ENCODE peak calls at places on chromosome 1, in six cellular contexts. One of them, this sample, is unnamed. For H3K4me1, the result is how much of the 10 kb centered on the place peaks cover.

GRCh38 chr1:94927405-94928175 is 680 bp upstream of the CNN3 start:
- DNase-seq in cardiac muscle cell: peak
- DNase-seq in pancreas: no peak
- DNase-seq in neural progenitor cell: peak
- DNase-seq in body of pancreas: peak
- DNase-seq in CD8-positive, alpha-beta T cell: no peak
- DNase-seq in this sample: no peak

GRCh38 chr1:82586473-82586872 is 785.7 kb downstream of the ADGRL2 start:
- DNase-seq in cardiac muscle cell: no peak
- DNase-seq in CD8-positive, alpha-beta T cell: no peak
- DNase-seq in neural progenitor cell: no peak
- DNase-seq in body of pancreas: no peak
- DNase-seq in pancreas: no peak
- DNase-seq in this sample: no peak

GRCh38 chr1:94349853-94350252 is 68.3 kb upstream of the ABCD3 start:
- DNase-seq in cardiac muscle cell: no peak
- DNase-seq in body of pancreas: no peak
- DNase-seq in CD8-positive, alpha-beta T cell: no peak
- DNase-seq in neural progenitor cell: no peak
- DNase-seq in pancreas: no peak
- DNase-seq in this sample: no peak

GRCh38 chr1:205748398-205749093 is 1.4 kb downstream of the NUCKS1 start:
- DNase-seq in body of pancreas: peak
- DNase-seq in pancreas: no peak
- DNase-seq in neural progenitor cell: peak
- DNase-seq in CD8-positive, alpha-beta T cell: no peak
- DNase-seq in cardiac muscle cell: peak
- DNase-seq in this sample: peak

GRCh38 chr1:13499422-13499821 is 14.4 kb downstream of the LRRC38 start:
- DNase-seq in pancreas: no peak
- DNase-seq in CD8-positive, alpha-beta T cell: no peak
- DNase-seq in body of pancreas: no peak
- DNase-seq in cardiac muscle cell: no peak
- DNase-seq in neural progenitor cell: peak
- DNase-seq in this sample: no peak

GRCh38 chr1:110508038-110508437 is 10.9 kb downstream of the KCNA10 start:
- DNase-seq in body of pancreas: peak
- DNase-seq in CD8-positive, alpha-beta T cell: no peak
- DNase-seq in pancreas: no peak
- DNase-seq in cardiac muscle cell: peak
- DNase-seq in neural progenitor cell: peak
- DNase-seq in this sample: no peak

GRCh38 chr1:48450505-48450904 is 21.5 kb downstream of the SPATA6 start:
- DNase-seq in CD8-positive, alpha-beta T cell: no peak
- DNase-seq in neural progenitor cell: no peak
- DNase-seq in body of pancreas: no peak
- DNase-seq in cardiac muscle cell: no peak
- DNase-seq in pancreas: no peak
- DNase-seq in this sample: no peak

GRCh38 chr1:208184993-208185703 is 59.0 kb downstream of the PLXNA2 start:
- DNase-seq in CD8-positive, alpha-beta T cell: no peak
- DNase-seq in cardiac muscle cell: no peak
- DNase-seq in pancreas: no peak
- DNase-seq in body of pancreas: no peak
- DNase-seq in neural progenitor cell: no peak
- DNase-seq in this sample: no peak

GRCh38 chr1:212728606-212729005 is 29.0 kb upstream of the BATF3 start:
- DNase-seq in body of pancreas: no peak
- DNase-seq in neural progenitor cell: no peak
- DNase-seq in pancreas: no peak
- DNase-seq in cardiac muscle cell: no peak
- DNase-seq in CD8-positive, alpha-beta T cell: no peak
- DNase-seq in this sample: no peak

GRCh38 chr1:38028105-38028591 is 15.6 kb downstream of the UTP11 start:
- DNase-seq in CD8-positive, alpha-beta T cell: no peak
- DNase-seq in neural progenitor cell: no peak
- DNase-seq in body of pancreas: no peak
- DNase-seq in pancreas: no peak
- DNase-seq in cardiac muscle cell: no peak
- DNase-seq in this sample: no peak

GRCh38 chr1:223525957-223526356 is 132.7 kb downstream of the CCDC185 start:
- DNase-seq in pancreas: no peak
- DNase-seq in body of pancreas: no peak
- DNase-seq in CD8-positive, alpha-beta T cell: no peak
- DNase-seq in cardiac muscle cell: no peak
- DNase-seq in neural progenitor cell: no peak
- DNase-seq in this sample: no peak

GRCh38 chr1:2194319-2194897 is at the start of gene FAAP20:
- DNase-seq in body of pancreas: peak
- DNase-seq in CD8-positive, alpha-beta T cell: peak
- DNase-seq in cardiac muscle cell: peak
- DNase-seq in pancreas: no peak
- DNase-seq in neural progenitor cell: peak
- DNase-seq in this sample: peak

GRCh38 chr1:162276493-162276892 is 100.2 kb downstream of the SPATA46 start:
- DNase-seq in cardiac muscle cell: peak
- DNase-seq in pancreas: no peak
- DNase-seq in body of pancreas: no peak
- DNase-seq in neural progenitor cell: no peak
- DNase-seq in CD8-positive, alpha-beta T cell: no peak
- DNase-seq in this sample: peak

GRCh38 chr1:237887542-237887941 is 3.2 kb downstream of the ZP4 start:
- DNase-seq in cardiac muscle cell: no peak
- DNase-seq in body of pancreas: no peak
- DNase-seq in CD8-positive, alpha-beta T cell: no peak
- DNase-seq in pancreas: no peak
- DNase-seq in neural progenitor cell: no peak
- DNase-seq in this sample: no peak

GRCh38 chr1:112840631-112841624 is 115.1 kb downstream of the SLC16A1 start:
- DNase-seq in pancreas: no peak
- DNase-seq in CD8-positive, alpha-beta T cell: no peak
- DNase-seq in neural progenitor cell: peak
- DNase-seq in body of pancreas: no peak
- DNase-seq in cardiac muscle cell: peak
- DNase-seq in this sample: no peak

GRCh38 chr1:61869691-61870109 is 127.4 kb downstream of the PATJ start:
- DNase-seq in neural progenitor cell: peak
- DNase-seq in body of pancreas: no peak
- DNase-seq in pancreas: peak
- DNase-seq in CD8-positive, alpha-beta T cell: no peak
- DNase-seq in cardiac muscle cell: no peak
- DNase-seq in this sample: no peak

GRCh38 chr1:206551296-206551984 is 44.1 kb downstream of the RASSF5 start:
- DNase-seq in body of pancreas: no peak
- DNase-seq in neural progenitor cell: no peak
- DNase-seq in cardiac muscle cell: no peak
- DNase-seq in pancreas: no peak
- DNase-seq in CD8-positive, alpha-beta T cell: no peak
- DNase-seq in this sample: no peak

GRCh38 chr1:24964811-24965570 is 34.9 kb upstream of the RUNX3 start:
- DNase-seq in body of pancreas: peak
- DNase-seq in pancreas: no peak
- DNase-seq in cardiac muscle cell: no peak
- DNase-seq in neural progenitor cell: no peak
- DNase-seq in CD8-positive, alpha-beta T cell: peak
- DNase-seq in this sample: peak

GRCh38 chr1:87869563-87869962 is 540.9 kb downstream of the LMO4 start:
- DNase-seq in CD8-positive, alpha-beta T cell: no peak
- DNase-seq in body of pancreas: no peak
- DNase-seq in pancreas: no peak
- DNase-seq in neural progenitor cell: no peak
- DNase-seq in cardiac muscle cell: no peak
- DNase-seq in this sample: no peak

GRCh38 chr1:78834201-78834741 is 172.3 kb downstream of the ADGRL4 start:
- DNase-seq in body of pancreas: no peak
- DNase-seq in neural progenitor cell: no peak
- DNase-seq in CD8-positive, alpha-beta T cell: no peak
- DNase-seq in pancreas: no peak
- DNase-seq in cardiac muscle cell: no peak
- DNase-seq in this sample: no peak

GRCh38 chr1:40171036-40171435 is 9.8 kb downstream of the RLF start:
- DNase-seq in body of pancreas: no peak
- DNase-seq in pancreas: no peak
- DNase-seq in cardiac muscle cell: no peak
- DNase-seq in neural progenitor cell: no peak
- DNase-seq in CD8-positive, alpha-beta T cell: no peak
- DNase-seq in this sample: no peak
- H3K4me3 ChIP-seq in body of pancreas: no peak
- H3K4me3 ChIP-seq in pancreas: no peak
- H3K4me3 ChIP-seq in cardiac muscle cell: no peak
- H3K4me3 ChIP-seq in neural progenitor cell: no peak
- H3K4me3 ChIP-seq in CD8-positive, alpha-beta T cell: no peak
- H3K4me3 ChIP-seq in this sample: no peak

DNA sequence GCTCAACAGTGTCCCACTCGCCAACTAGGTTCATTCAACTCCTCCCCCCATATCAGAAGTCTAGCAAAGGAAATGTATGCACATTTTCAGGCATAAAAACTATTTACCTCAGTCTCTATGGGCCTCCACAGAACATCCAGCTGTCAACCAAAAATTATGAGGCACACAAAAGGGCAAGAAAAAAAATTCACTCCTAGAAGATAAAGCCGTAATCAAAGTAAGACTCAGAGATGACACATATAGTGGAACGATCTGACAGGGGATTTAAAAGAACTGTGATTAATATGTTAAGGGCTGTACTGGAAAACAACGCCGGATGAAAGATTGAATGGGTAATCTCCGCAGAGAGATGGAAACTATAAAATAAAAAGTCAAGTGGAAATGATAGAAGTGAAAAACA is 158.7 kb downstream of the NTPCR start:
- DNase-seq in neural progenitor cell: no peak
- DNase-seq in body of pancreas: no peak
- DNase-seq in CD8-positive, alpha-beta T cell: no peak
- DNase-seq in cardiac muscle cell: no peak
- DNase-seq in pancreas: no peak
- DNase-seq in this sample: no peak
- H3K27ac ChIP-seq in neural progenitor cell: no peak
- H3K27ac ChIP-seq in body of pancreas: no peak
- H3K27ac ChIP-seq in CD8-positive, alpha-beta T cell: no peak
- H3K27ac ChIP-seq in cardiac muscle cell: no peak
- H3K27ac ChIP-seq in pancreas: no peak
- H3K27ac ChIP-seq in this sample: no peak

GRCh38 chr1:6969762-6970161 is 184.5 kb downstream of the CAMTA1 start:
- DNase-seq in cardiac muscle cell: no peak
- DNase-seq in body of pancreas: no peak
- DNase-seq in pancreas: no peak
- DNase-seq in CD8-positive, alpha-beta T cell: no peak
- DNase-seq in neural progenitor cell: no peak
- DNase-seq in this sample: no peak

GRCh38 chr1:6972390-6972789 is 187.1 kb downstream of the CAMTA1 start:
- DNase-seq in CD8-positive, alpha-beta T cell: no peak
- DNase-seq in cardiac muscle cell: no peak
- DNase-seq in neural progenitor cell: no peak
- DNase-seq in pancreas: no peak
- DNase-seq in body of pancreas: no peak
- DNase-seq in this sample: no peak

GRCh38 chr1:6970256-6970655 is 185.0 kb downstream of the CAMTA1 start:
- DNase-seq in body of pancreas: no peak
- DNase-seq in CD8-positive, alpha-beta T cell: no peak
- DNase-seq in pancreas: no peak
- DNase-seq in neural progenitor cell: no peak
- DNase-seq in cardiac muscle cell: no peak
- DNase-seq in this sample: no peak

GRCh38 chr1:6971699-6972098 is 186.4 kb downstream of the CAMTA1 start:
- DNase-seq in cardiac muscle cell: no peak
- DNase-seq in CD8-positive, alpha-beta T cell: no peak
- DNase-seq in pancreas: no peak
- DNase-seq in body of pancreas: no peak
- DNase-seq in neural progenitor cell: no peak
- DNase-seq in this sample: no peak

GRCh38 chr1:6971048-6971447 is 185.8 kb downstream of the CAMTA1 start:
- DNase-seq in cardiac muscle cell: peak
- DNase-seq in CD8-positive, alpha-beta T cell: no peak
- DNase-seq in body of pancreas: no peak
- DNase-seq in pancreas: no peak
- DNase-seq in neural progenitor cell: no peak
- DNase-seq in this sample: no peak
- H3K4me1 ChIP-seq in cardiac muscle cell: under half
- H3K4me1 ChIP-seq in CD8-positive, alpha-beta T cell: under half
- H3K4me1 ChIP-seq in body of pancreas: under half
- H3K4me1 ChIP-seq in pancreas: under half
- H3K4me1 ChIP-seq in neural progenitor cell: under half
- H3K4me1 ChIP-seq in this sample: under half

DNA sequence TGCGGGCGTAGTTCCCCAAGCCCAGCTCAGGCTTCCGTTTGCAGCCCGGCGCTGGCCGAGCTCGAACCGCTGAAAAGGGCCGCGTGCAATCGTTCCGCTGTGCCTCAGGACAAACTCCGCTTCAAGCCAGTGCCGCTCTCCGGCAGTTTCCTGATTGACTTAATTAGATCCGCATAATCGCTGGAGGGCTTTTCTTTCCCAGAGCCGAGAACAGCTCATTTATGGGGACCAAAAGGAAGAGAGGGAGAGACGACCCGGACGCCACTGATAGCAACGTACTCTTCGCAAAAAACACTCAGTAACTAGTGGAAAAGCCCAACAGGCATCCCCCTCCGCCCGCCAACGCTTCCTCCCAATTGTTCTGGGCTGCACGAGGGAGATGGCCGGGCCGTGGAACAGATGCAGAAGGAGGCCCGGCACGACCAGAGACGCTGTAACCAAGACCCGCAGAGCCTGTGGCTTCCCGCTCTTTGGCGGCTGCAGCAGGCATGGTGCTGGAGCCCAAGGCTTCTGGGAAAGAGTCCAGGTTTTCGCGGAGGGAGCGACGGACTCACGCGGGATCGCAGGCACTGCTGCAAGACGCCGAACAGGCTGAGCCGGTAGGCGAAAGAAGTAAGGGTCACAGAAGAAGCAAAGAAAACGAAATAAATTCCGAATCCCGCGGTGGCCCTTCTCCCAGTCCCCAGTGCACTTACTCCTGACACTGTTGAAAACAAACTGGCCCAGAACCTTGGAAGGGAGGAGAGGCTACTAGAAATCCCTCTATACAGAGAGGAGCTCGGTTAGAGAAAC is 3.6 kb upstream of the FOXD2 start:
- DNase-seq in body of pancreas: peak
- DNase-seq in cardiac muscle cell: no peak
- DNase-seq in CD8-positive, alpha-beta T cell: no peak
- DNase-seq in pancreas: peak
- DNase-seq in neural progenitor cell: peak
- DNase-seq in this sample: no peak
- H3K4me3 ChIP-seq in body of pancreas: no peak
- H3K4me3 ChIP-seq in cardiac muscle cell: peak
- H3K4me3 ChIP-seq in CD8-positive, alpha-beta T cell: no peak
- H3K4me3 ChIP-seq in pancreas: no peak
- H3K4me3 ChIP-seq in neural progenitor cell: peak
- H3K4me3 ChIP-seq in this sample: no peak

GRCh38 chr1:185894806-185895205 is 160.6 kb downstream of the HMCN1 start:
- DNase-seq in neural progenitor cell: no peak
- DNase-seq in cardiac muscle cell: no peak
- DNase-seq in body of pancreas: no peak
- DNase-seq in CD8-positive, alpha-beta T cell: no peak
- DNase-seq in pancreas: no peak
- DNase-seq in this sample: no peak
- H3K27ac ChIP-seq in neural progenitor cell: no peak
- H3K27ac ChIP-seq in cardiac muscle cell: no peak
- H3K27ac ChIP-seq in body of pancreas: no peak
- H3K27ac ChIP-seq in CD8-positive, alpha-beta T cell: no peak
- H3K27ac ChIP-seq in pancreas: no peak
- H3K27ac ChIP-seq in this sample: no peak

This sample was measured in OCI-LY7.